ENCODE peak calls at places on chromosomes 16 and 17, in four cellular contexts. Z, K, D and X are unnamed samples.

GRCh38 chr17:46765491-46765890 is 53.0 kb downstream of the WNT3 start:
- DNase-seq in D (no peak), Z (no peak), K (no peak), X (no peak)

GRCh38 chr16:58205276-58206036 is 7.5 kb upstream of the CSNK2A2 start:
- DNase-seq in K (no peak), D (no peak), Z (no peak), X (no peak)

GRCh38 chr16:86576591-86577313 is 1.6 kb upstream of the FOXL1 start:
- DNase-seq in Z (no peak), D (no peak), K (peak; percentile 57), X (no peak)

GRCh38 chr17:46061435-46061834 is 62.4 kb downstream of the STH start:
- DNase-seq in Z (peak; percentile 42), D (no peak), K (peak; percentile 69), X (no peak)

GRCh38 chr17:2150871-2151270 is 96.0 kb downstream of the HIC1 start:
- DNase-seq in Z (no peak), D (no peak), K (no peak), X (no peak)

GRCh38 chr16:89020068-89020924 is 43.3 kb upstream of the CBFA2T3 start:
- DNase-seq in Z (no peak), D (no peak), K (no peak), X (no peak)

GRCh38 chr17:65730711-65731169 is 169.3 kb upstream of the AXIN2 start:
- DNase-seq in Z (no peak), K (no peak), D (no peak), X (no peak)

GRCh38 chr17:47987240-47987835 is 16.4 kb downstream of the CDK5RAP3 start:
- DNase-seq in K (no peak), Z (no peak), D (no peak), X (no peak)

GRCh38 chr17:79033046-79033616 is 9.2 kb downstream of the C1QTNF1 start:
- DNase-seq in K (no peak), Z (no peak), D (no peak), X (no peak)

GRCh38 chr16:56245197-56245596 is 53.9 kb downstream of the GNAO1 start:
- DNase-seq in D (no peak), K (peak; percentile 55), Z (no peak), X (no peak)

GRCh38 chr16:68563631-68564366 is 24.7 kb downstream of the ZFP90 start:
- DNase-seq in K (no peak), Z (peak; percentile 14), D (no peak), X (peak; percentile 16)
- H3K9me3 ChIP-seq in K (peaks cover 64% of the 10 kb centered on the region), Z (peaks cover 99% of the 10 kb centered on the region), D (peaks cover 47% of the 10 kb centered on the region), X (peaks cover 98% of the 10 kb centered on the region)

GRCh38 chr17:22267019-22267418 is 574.7 kb downstream of the KCNJ18 start:
- DNase-seq in D (no peak), Z (no peak), K (no peak), X (no peak)
- H3K9me3 ChIP-seq in D (peaks cover 4% of the 10 kb centered on the region), Z (no peaks in the 10 kb centered on the region), K (peaks cover 6% of the 10 kb centered on the region), X (peaks cover 25% of the 10 kb centered on the region)

DNA sequence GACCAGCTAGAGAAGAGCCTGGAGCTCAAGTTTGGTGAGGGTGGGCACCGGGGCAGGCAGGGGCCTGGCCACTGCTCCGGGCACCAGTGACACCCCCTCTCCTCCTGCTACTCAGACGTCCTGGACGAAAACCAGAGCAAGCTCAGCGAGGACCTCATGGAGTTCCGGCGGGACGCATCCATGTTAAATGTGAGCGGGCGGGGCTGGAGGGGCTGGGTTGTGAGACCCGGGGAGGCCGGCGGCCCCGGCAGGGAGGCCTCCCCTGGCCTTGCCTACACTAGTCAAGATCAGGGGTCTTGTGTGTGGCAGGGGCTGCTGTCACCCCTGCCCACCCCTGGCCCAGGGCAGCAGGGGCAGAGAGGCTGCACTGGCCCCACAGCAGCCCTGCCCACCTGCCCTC is 17.8 kb downstream of the TRAF7 start:
- DNase-seq in Z (no peak), D (no peak), K (no peak), X (no peak)
- H3K9me3 ChIP-seq in Z (no peaks in the 10 kb centered on the region), D (no peaks in the 10 kb centered on the region), K (no peaks in the 10 kb centered on the region), X (no peaks in the 10 kb centered on the region)

GRCh38 chr16:75761111-75761510 is 34.8 kb upstream of the CPHXL start:
- DNase-seq in K (peak; percentile 32), D (no peak), Z (no peak), X (no peak)

GRCh38 chr16:75760018-75760519 is 33.8 kb upstream of the CPHXL start:
- DNase-seq in Z (no peak), K (no peak), D (no peak), X (no peak)

GRCh38 chr16:75764154-75764768 is 38.0 kb upstream of the CPHXL start:
- DNase-seq in Z (peak; percentile 72), D (peak; percentile 32), K (peak; percentile 64), X (peak; percentile 84)

GRCh38 chr16:75763250-75763649 is 37.0 kb upstream of the CPHXL start:
- DNase-seq in K (no peak), Z (no peak), D (no peak), X (no peak)

GRCh38 chr16:75762746-75763145 is 36.5 kb upstream of the CPHXL start:
- DNase-seq in D (no peak), K (no peak), Z (no peak), X (no peak)
- H3K9me3 ChIP-seq in D (no peaks in the 10 kb centered on the region), K (no peaks in the 10 kb centered on the region), Z (no peaks in the 10 kb centered on the region), X (no peaks in the 10 kb centered on the region)

GRCh38 chr17:72121164-72122001 is 563 bp downstream of the SOX9 start:
- DNase-seq in Z (peak; percentile 64), K (peak; percentile 48), D (no peak), X (no peak)
- H3K9me3 ChIP-seq in Z (no peaks in the 10 kb centered on the region), K (no peaks in the 10 kb centered on the region), D (no peaks in the 10 kb centered on the region), X (no peaks in the 10 kb centered on the region)